ENCODE peak calls at places on chromosomes 7 and 10, in ten cellular contexts. One of them, this sample, is unnamed.

GRCh38 chr7:87735360-87735759 is 107.2 kb downstream of the RUNDC3B start:
- DNase-seq in lower lobe of right lung: no peak
- DNase-seq in fibroblast of villous mesenchyme: peak
- DNase-seq in transverse colon: no peak
- DNase-seq in fibroblast of mammary gland: peak
- DNase-seq in foreskin fibroblast: no peak
- DNase-seq in neural progenitor cell: no peak
- DNase-seq in MM.1S: no peak
- DNase-seq in psoas muscle: no peak
- DNase-seq in heart left ventricle: no peak
- DNase-seq in this sample: peak

GRCh38 chr10:124343351-124344265 is 75.1 kb downstream of the OAT start:
- DNase-seq in lower lobe of right lung: no peak
- DNase-seq in fibroblast of villous mesenchyme: no peak
- DNase-seq in transverse colon: no peak
- DNase-seq in fibroblast of mammary gland: no peak
- DNase-seq in foreskin fibroblast: no peak
- DNase-seq in neural progenitor cell: no peak
- DNase-seq in MM.1S: no peak
- DNase-seq in psoas muscle: no peak
- DNase-seq in heart left ventricle: no peak
- DNase-seq in this sample: no peak

GRCh38 chr7:70655694-70656093 is 476.2 kb upstream of the GALNT17 start:
- DNase-seq in lower lobe of right lung: no peak
- DNase-seq in fibroblast of villous mesenchyme: no peak
- DNase-seq in transverse colon: no peak
- DNase-seq in fibroblast of mammary gland: no peak
- DNase-seq in foreskin fibroblast: no peak
- DNase-seq in neural progenitor cell: no peak
- DNase-seq in MM.1S: no peak
- DNase-seq in psoas muscle: no peak
- DNase-seq in heart left ventricle: no peak
- DNase-seq in this sample: no peak

GRCh38 chr10:122237326-122237725 is 33.8 kb upstream of the BTBD16 start:
- DNase-seq in lower lobe of right lung: no peak
- DNase-seq in fibroblast of villous mesenchyme: no peak
- DNase-seq in transverse colon: peak
- DNase-seq in fibroblast of mammary gland: no peak
- DNase-seq in foreskin fibroblast: no peak
- DNase-seq in neural progenitor cell: no peak
- DNase-seq in MM.1S: no peak
- DNase-seq in psoas muscle: no peak
- DNase-seq in heart left ventricle: no peak
- DNase-seq in this sample: no peak

GRCh38 chr7:92058899-92059298 is 75.4 kb downstream of the CYP51A1 start:
- DNase-seq in lower lobe of right lung: no peak
- DNase-seq in fibroblast of villous mesenchyme: no peak
- DNase-seq in transverse colon: no peak
- DNase-seq in fibroblast of mammary gland: no peak
- DNase-seq in foreskin fibroblast: no peak
- DNase-seq in neural progenitor cell: no peak
- DNase-seq in MM.1S: no peak
- DNase-seq in psoas muscle: no peak
- DNase-seq in heart left ventricle: no peak
- DNase-seq in this sample: no peak

GRCh38 chr7:73520673-73521635 is 1.1 kb downstream of the BAZ1B start:
- DNase-seq in lower lobe of right lung: peak
- DNase-seq in fibroblast of villous mesenchyme: peak
- DNase-seq in transverse colon: no peak
- DNase-seq in fibroblast of mammary gland: peak
- DNase-seq in foreskin fibroblast: peak
- DNase-seq in neural progenitor cell: peak
- DNase-seq in MM.1S: no peak
- DNase-seq in psoas muscle: no peak
- DNase-seq in heart left ventricle: no peak
- DNase-seq in this sample: peak

GRCh38 chr10:2296179-2296578 is 558.9 kb upstream of the ADARB2 start:
- DNase-seq in lower lobe of right lung: no peak
- DNase-seq in fibroblast of villous mesenchyme: no peak
- DNase-seq in transverse colon: no peak
- DNase-seq in fibroblast of mammary gland: no peak
- DNase-seq in foreskin fibroblast: no peak
- DNase-seq in neural progenitor cell: no peak
- DNase-seq in MM.1S: no peak
- DNase-seq in psoas muscle: no peak
- DNase-seq in heart left ventricle: no peak
- DNase-seq in this sample: no peak

GRCh38 chr10:21047511-21047910 is 150.4 kb upstream of the NEBL start:
- DNase-seq in lower lobe of right lung: no peak
- DNase-seq in fibroblast of villous mesenchyme: no peak
- DNase-seq in transverse colon: no peak
- DNase-seq in fibroblast of mammary gland: peak
- DNase-seq in foreskin fibroblast: peak
- DNase-seq in neural progenitor cell: no peak
- DNase-seq in MM.1S: no peak
- DNase-seq in psoas muscle: no peak
- DNase-seq in heart left ventricle: no peak
- DNase-seq in this sample: no peak

GRCh38 chr10:49347827-49348226 is 48.1 kb downstream of the DRGX start:
- DNase-seq in lower lobe of right lung: no peak
- DNase-seq in fibroblast of villous mesenchyme: no peak
- DNase-seq in transverse colon: no peak
- DNase-seq in fibroblast of mammary gland: no peak
- DNase-seq in foreskin fibroblast: no peak
- DNase-seq in neural progenitor cell: no peak
- DNase-seq in MM.1S: no peak
- DNase-seq in psoas muscle: no peak
- DNase-seq in heart left ventricle: no peak
- DNase-seq in this sample: no peak

GRCh38 chr7:140640727-140641531 is at the start of gene DENND2A:
- DNase-seq in lower lobe of right lung: peak
- DNase-seq in fibroblast of villous mesenchyme: peak
- DNase-seq in transverse colon: peak
- DNase-seq in fibroblast of mammary gland: no peak
- DNase-seq in foreskin fibroblast: peak
- DNase-seq in neural progenitor cell: peak
- DNase-seq in MM.1S: no peak
- DNase-seq in psoas muscle: peak
- DNase-seq in heart left ventricle: peak
- DNase-seq in this sample: no peak

GRCh38 chr10:77695186-77695585 is 57.6 kb upstream of the KCNMA1 start:
- DNase-seq in lower lobe of right lung: no peak
- DNase-seq in fibroblast of villous mesenchyme: no peak
- DNase-seq in transverse colon: no peak
- DNase-seq in fibroblast of mammary gland: no peak
- DNase-seq in foreskin fibroblast: no peak
- DNase-seq in neural progenitor cell: no peak
- DNase-seq in MM.1S: no peak
- DNase-seq in psoas muscle: no peak
- DNase-seq in heart left ventricle: no peak
- DNase-seq in this sample: no peak

GRCh38 chr10:130553846-130554245 is 417.7 kb downstream of the GLRX3 start:
- DNase-seq in lower lobe of right lung: no peak
- DNase-seq in fibroblast of villous mesenchyme: no peak
- DNase-seq in transverse colon: no peak
- DNase-seq in fibroblast of mammary gland: no peak
- DNase-seq in foreskin fibroblast: no peak
- DNase-seq in neural progenitor cell: no peak
- DNase-seq in MM.1S: no peak
- DNase-seq in psoas muscle: no peak
- DNase-seq in heart left ventricle: no peak
- DNase-seq in this sample: no peak

GRCh38 chr10:10774416-10774815 is 243.3 kb upstream of the CELF2 start:
- DNase-seq in lower lobe of right lung: no peak
- DNase-seq in fibroblast of villous mesenchyme: no peak
- DNase-seq in transverse colon: no peak
- DNase-seq in fibroblast of mammary gland: no peak
- DNase-seq in foreskin fibroblast: no peak
- DNase-seq in neural progenitor cell: no peak
- DNase-seq in MM.1S: no peak
- DNase-seq in psoas muscle: no peak
- DNase-seq in heart left ventricle: no peak
- DNase-seq in this sample: no peak

GRCh38 chr10:7971949-7972348 is 82.5 kb upstream of the GATA3 start:
- DNase-seq in lower lobe of right lung: no peak
- DNase-seq in fibroblast of villous mesenchyme: no peak
- DNase-seq in transverse colon: no peak
- DNase-seq in fibroblast of mammary gland: no peak
- DNase-seq in foreskin fibroblast: no peak
- DNase-seq in neural progenitor cell: no peak
- DNase-seq in MM.1S: no peak
- DNase-seq in psoas muscle: no peak
- DNase-seq in heart left ventricle: no peak
- DNase-seq in this sample: no peak

GRCh38 chr7:137983308-137984008 is 18.4 kb downstream of the CREB3L2 start:
- DNase-seq in lower lobe of right lung: no peak
- DNase-seq in fibroblast of villous mesenchyme: no peak
- DNase-seq in transverse colon: no peak
- DNase-seq in fibroblast of mammary gland: no peak
- DNase-seq in foreskin fibroblast: no peak
- DNase-seq in neural progenitor cell: no peak
- DNase-seq in MM.1S: no peak
- DNase-seq in psoas muscle: peak
- DNase-seq in heart left ventricle: peak
- DNase-seq in this sample: no peak

GRCh38 chr10:30788307-30788706 is 158.8 kb upstream of the LYZL2 start:
- DNase-seq in lower lobe of right lung: no peak
- DNase-seq in fibroblast of villous mesenchyme: peak
- DNase-seq in transverse colon: no peak
- DNase-seq in fibroblast of mammary gland: peak
- DNase-seq in foreskin fibroblast: peak
- DNase-seq in neural progenitor cell: no peak
- DNase-seq in MM.1S: peak
- DNase-seq in psoas muscle: no peak
- DNase-seq in heart left ventricle: no peak
- DNase-seq in this sample: peak

GRCh38 chr10:82969405-82969804 is 1094.4 kb downstream of the NRG3 start:
- DNase-seq in lower lobe of right lung: no peak
- DNase-seq in fibroblast of villous mesenchyme: peak
- DNase-seq in transverse colon: no peak
- DNase-seq in fibroblast of mammary gland: peak
- DNase-seq in foreskin fibroblast: peak
- DNase-seq in neural progenitor cell: no peak
- DNase-seq in MM.1S: peak
- DNase-seq in psoas muscle: no peak
- DNase-seq in heart left ventricle: no peak
- DNase-seq in this sample: peak
- TF ChIP-seq CTCF in lower lobe of right lung: peak
- TF ChIP-seq CTCF in fibroblast of villous mesenchyme: peak
- TF ChIP-seq CTCF in transverse colon: peak
- TF ChIP-seq CTCF in fibroblast of mammary gland: peak
- TF ChIP-seq CTCF in foreskin fibroblast: peak
- TF ChIP-seq CTCF in neural progenitor cell: peak
- TF ChIP-seq CTCF in MM.1S: peak
- TF ChIP-seq CTCF in psoas muscle: peak
- TF ChIP-seq CTCF in heart left ventricle: peak
- TF ChIP-seq CTCF in this sample: peak

GRCh38 chr10:3729397-3729796 is 55.6 kb downstream of the KLF6 start:
- DNase-seq in lower lobe of right lung: no peak
- DNase-seq in fibroblast of villous mesenchyme: peak
- DNase-seq in transverse colon: no peak
- DNase-seq in fibroblast of mammary gland: peak
- DNase-seq in foreskin fibroblast: peak
- DNase-seq in neural progenitor cell: no peak
- DNase-seq in MM.1S: no peak
- DNase-seq in psoas muscle: no peak
- DNase-seq in heart left ventricle: no peak
- DNase-seq in this sample: peak

GRCh38 chr10:3723706-3724225 is 61.2 kb downstream of the KLF6 start:
- DNase-seq in lower lobe of right lung: no peak
- DNase-seq in fibroblast of villous mesenchyme: no peak
- DNase-seq in transverse colon: no peak
- DNase-seq in fibroblast of mammary gland: peak
- DNase-seq in foreskin fibroblast: no peak
- DNase-seq in neural progenitor cell: no peak
- DNase-seq in MM.1S: no peak
- DNase-seq in psoas muscle: no peak
- DNase-seq in heart left ventricle: no peak
- DNase-seq in this sample: no peak

GRCh38 chr10:3728563-3728962 is 56.4 kb downstream of the KLF6 start:
- DNase-seq in lower lobe of right lung: no peak
- DNase-seq in fibroblast of villous mesenchyme: no peak
- DNase-seq in transverse colon: no peak
- DNase-seq in fibroblast of mammary gland: no peak
- DNase-seq in foreskin fibroblast: no peak
- DNase-seq in neural progenitor cell: no peak
- DNase-seq in MM.1S: no peak
- DNase-seq in psoas muscle: no peak
- DNase-seq in heart left ventricle: no peak
- DNase-seq in this sample: no peak

GRCh38 chr10:3727268-3727667 is 57.7 kb downstream of the KLF6 start:
- DNase-seq in lower lobe of right lung: no peak
- DNase-seq in fibroblast of villous mesenchyme: no peak
- DNase-seq in transverse colon: no peak
- DNase-seq in fibroblast of mammary gland: no peak
- DNase-seq in foreskin fibroblast: no peak
- DNase-seq in neural progenitor cell: no peak
- DNase-seq in MM.1S: no peak
- DNase-seq in psoas muscle: no peak
- DNase-seq in heart left ventricle: no peak
- DNase-seq in this sample: no peak
- H3K4me3 ChIP-seq in lower lobe of right lung: no peak
- H3K4me3 ChIP-seq in fibroblast of villous mesenchyme: no peak
- H3K4me3 ChIP-seq in transverse colon: no peak
- H3K4me3 ChIP-seq in fibroblast of mammary gland: no peak
- H3K4me3 ChIP-seq in foreskin fibroblast: no peak
- H3K4me3 ChIP-seq in neural progenitor cell: no peak
- H3K4me3 ChIP-seq in MM.1S: no peak
- H3K4me3 ChIP-seq in psoas muscle: no peak
- H3K4me3 ChIP-seq in heart left ventricle: no peak
- H3K4me3 ChIP-seq in this sample: no peak

GRCh38 chr10:101769541-101770180 is 6.3 kb downstream of the FGF8 start:
- DNase-seq in lower lobe of right lung: no peak
- DNase-seq in fibroblast of villous mesenchyme: no peak
- DNase-seq in transverse colon: no peak
- DNase-seq in fibroblast of mammary gland: no peak
- DNase-seq in foreskin fibroblast: no peak
- DNase-seq in neural progenitor cell: no peak
- DNase-seq in MM.1S: no peak
- DNase-seq in psoas muscle: no peak
- DNase-seq in heart left ventricle: no peak
- DNase-seq in this sample: no peak
- TF ChIP-seq CTCF in lower lobe of right lung: no peak
- TF ChIP-seq CTCF in fibroblast of villous mesenchyme: no peak
- TF ChIP-seq CTCF in transverse colon: no peak
- TF ChIP-seq CTCF in fibroblast of mammary gland: no peak
- TF ChIP-seq CTCF in foreskin fibroblast: no peak
- TF ChIP-seq CTCF in neural progenitor cell: peak
- TF ChIP-seq CTCF in MM.1S: no peak
- TF ChIP-seq CTCF in psoas muscle: no peak
- TF ChIP-seq CTCF in heart left ventricle: no peak
- TF ChIP-seq CTCF in this sample: no peak

DNA sequence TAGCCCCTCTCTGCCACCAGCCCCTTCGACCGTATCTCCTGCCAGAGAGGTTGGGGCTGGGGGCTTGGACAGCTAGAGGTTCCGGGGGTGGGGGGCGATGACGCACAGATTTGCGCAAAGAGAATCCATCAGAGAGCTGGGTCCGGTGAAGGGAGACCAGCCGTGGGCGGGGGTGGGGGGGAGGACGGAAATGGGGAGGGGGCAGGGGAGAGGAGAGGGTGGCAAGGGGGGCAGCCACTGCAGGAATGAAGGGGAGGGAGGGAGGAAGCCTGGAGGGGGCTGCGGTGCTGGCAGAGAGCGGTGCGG is 1.2 kb upstream of the VGF start:
- DNase-seq in lower lobe of right lung: no peak
- DNase-seq in fibroblast of villous mesenchyme: no peak
- DNase-seq in transverse colon: no peak
- DNase-seq in fibroblast of mammary gland: no peak
- DNase-seq in foreskin fibroblast: no peak
- DNase-seq in neural progenitor cell: no peak
- DNase-seq in MM.1S: no peak
- DNase-seq in psoas muscle: no peak
- DNase-seq in heart left ventricle: no peak
- DNase-seq in this sample: no peak
- H3K4me3 ChIP-seq in lower lobe of right lung: no peak
- H3K4me3 ChIP-seq in fibroblast of villous mesenchyme: no peak
- H3K4me3 ChIP-seq in transverse colon: no peak
- H3K4me3 ChIP-seq in fibroblast of mammary gland: no peak
- H3K4me3 ChIP-seq in foreskin fibroblast: no peak
- H3K4me3 ChIP-seq in neural progenitor cell: no peak
- H3K4me3 ChIP-seq in MM.1S: no peak
- H3K4me3 ChIP-seq in psoas muscle: no peak
- H3K4me3 ChIP-seq in heart left ventricle: no peak
- H3K4me3 ChIP-seq in this sample: no peak

This sample was measured in epithelial cell of esophagus.